ENCODE peak calls at places on chromosomes 16 and 17, in five cellular contexts. One of them, this sample, is unnamed.

GRCh38 chr16:3056336-3057180 is 8.9 kb upstream of the IL32 start:
- DNase-seq in SK-N-SH: no peak
- DNase-seq in A549: no peak
- DNase-seq in fibroblast of pulmonary artery: no peak
- DNase-seq in choroid plexus epithelial cell: no peak
- DNase-seq in this sample: no peak

GRCh38 chr17:15220785-15221184 is 44.3 kb downstream of the PMP22 start:
- DNase-seq in SK-N-SH: no peak
- DNase-seq in A549: no peak
- DNase-seq in fibroblast of pulmonary artery: peak; percentile 15
- DNase-seq in choroid plexus epithelial cell: peak; percentile 46
- DNase-seq in this sample: peak; percentile 28

GRCh38 chr17:82668631-82669099 is 20.4 kb upstream of the WDR45B start:
- DNase-seq in SK-N-SH: peak; percentile 84
- DNase-seq in A549: peak; percentile 84
- DNase-seq in fibroblast of pulmonary artery: peak; percentile 25
- DNase-seq in choroid plexus epithelial cell: peak; percentile 41
- DNase-seq in this sample: peak; percentile 25

GRCh38 chr17:61188081-61188480 is 211.6 kb upstream of the TBX2 start:
- DNase-seq in SK-N-SH: no peak
- DNase-seq in A549: no peak
- DNase-seq in fibroblast of pulmonary artery: no peak
- DNase-seq in choroid plexus epithelial cell: no peak
- DNase-seq in this sample: no peak

GRCh38 chr17:68497885-68498319 is 14.3 kb upstream of the PRKAR1A start:
- DNase-seq in SK-N-SH: no peak
- DNase-seq in A549: no peak
- DNase-seq in fibroblast of pulmonary artery: no peak
- DNase-seq in choroid plexus epithelial cell: no peak
- DNase-seq in this sample: no peak

GRCh38 chr17:42387221-42387657 is 1.0 kb downstream of the STAT3 start:
- DNase-seq in SK-N-SH: peak; percentile 41
- DNase-seq in A549: no peak
- DNase-seq in fibroblast of pulmonary artery: peak; percentile 95
- DNase-seq in choroid plexus epithelial cell: peak; percentile 89
- DNase-seq in this sample: peak; percentile 86

GRCh38 chr17:19410875-19411291 is at the start of gene RNF112:
- DNase-seq in SK-N-SH: peak; percentile 92
- DNase-seq in A549: no peak
- DNase-seq in fibroblast of pulmonary artery: peak; percentile 52
- DNase-seq in choroid plexus epithelial cell: peak; percentile 26
- DNase-seq in this sample: peak; percentile 66

GRCh38 chr17:50053654-50053960 is 2.3 kb upstream of the ITGA3 start:
- DNase-seq in SK-N-SH: no peak
- DNase-seq in A549: no peak
- DNase-seq in fibroblast of pulmonary artery: no peak
- DNase-seq in choroid plexus epithelial cell: peak; percentile 48
- DNase-seq in this sample: no peak

GRCh38 chr16:9503251-9503986 is 412.0 kb downstream of the HAPSTR1 start:
- DNase-seq in SK-N-SH: no peak
- DNase-seq in A549: no peak
- DNase-seq in fibroblast of pulmonary artery: no peak
- DNase-seq in choroid plexus epithelial cell: no peak
- DNase-seq in this sample: no peak

GRCh38 chr17:50482516-50482915 is 3.9 kb downstream of the RSAD1 start:
- DNase-seq in SK-N-SH: peak; percentile 88
- DNase-seq in A549: peak; percentile 94
- DNase-seq in fibroblast of pulmonary artery: peak; percentile 98
- DNase-seq in choroid plexus epithelial cell: peak; percentile 99
- DNase-seq in this sample: peak; percentile 98

DNA sequence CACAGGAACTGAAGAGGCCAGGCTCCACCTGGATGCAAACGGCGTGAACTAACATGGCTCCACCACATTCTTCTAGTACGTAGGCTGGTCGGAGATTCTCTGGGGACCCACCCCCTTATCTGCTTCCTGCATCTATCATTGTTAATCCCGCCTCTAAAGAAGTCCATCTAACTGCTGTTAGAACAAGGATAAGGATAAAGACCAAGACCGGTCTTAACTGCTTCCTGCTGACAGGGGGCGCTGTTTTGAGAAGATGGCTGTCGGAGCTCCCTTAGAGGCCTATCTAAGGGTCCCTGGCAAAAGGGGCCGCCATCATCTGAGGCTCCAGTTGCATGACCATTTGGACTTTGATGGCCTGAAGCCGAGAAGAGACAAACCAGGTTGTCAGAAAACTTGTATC is 25.8 kb upstream of the TNFSF12 start:
- DNase-seq in SK-N-SH: no peak
- DNase-seq in A549: no peak
- DNase-seq in fibroblast of pulmonary artery: peak; percentile 36
- DNase-seq in choroid plexus epithelial cell: peak; percentile 26
- DNase-seq in this sample: peak; percentile 22
- TF ChIP-seq CTCF in SK-N-SH: peak; percentile 51
- TF ChIP-seq CTCF in A549: peak; percentile 28
- TF ChIP-seq CTCF in fibroblast of pulmonary artery: peak; percentile 47
- TF ChIP-seq CTCF in choroid plexus epithelial cell: peak; percentile 56
- TF ChIP-seq CTCF in this sample: peak; percentile 51

DNA sequence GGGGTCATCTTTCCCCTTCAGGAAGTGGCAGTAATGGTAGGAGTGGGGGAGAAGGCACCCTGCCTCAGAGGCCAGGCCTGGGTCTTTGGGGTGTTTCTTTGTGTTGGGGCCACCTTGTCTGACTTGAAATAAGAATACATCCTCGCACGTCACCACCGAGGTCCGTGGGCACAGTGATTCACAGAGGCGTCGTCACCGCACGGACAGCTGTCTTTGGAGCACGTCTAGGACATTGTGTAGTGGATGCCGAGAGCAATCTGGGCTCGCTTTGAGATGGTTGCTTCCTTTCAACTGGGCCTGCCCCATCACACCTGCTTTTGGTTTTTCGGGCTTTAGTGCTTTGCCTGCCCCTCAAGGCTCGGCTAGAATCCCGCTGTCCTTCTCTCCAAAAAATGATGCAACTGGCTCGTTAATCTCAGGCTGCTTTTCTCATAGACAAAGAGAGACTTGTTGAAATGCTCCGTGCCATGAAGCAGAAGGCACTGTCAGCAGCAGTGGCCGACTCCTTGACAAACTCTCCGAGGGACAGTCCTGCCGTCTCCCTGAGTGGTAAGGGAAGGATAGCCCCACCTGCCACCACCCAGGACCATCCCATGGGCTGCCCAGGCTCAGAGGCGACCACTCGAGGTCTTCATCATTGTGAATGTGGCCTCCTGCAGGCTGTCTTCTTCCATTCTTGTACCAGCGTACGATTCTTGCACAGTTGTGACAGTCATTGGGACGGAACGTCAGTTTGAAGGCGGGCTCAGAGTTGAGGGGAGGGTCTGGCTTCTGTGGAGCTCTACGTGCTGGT is 24.0 kb downstream of the GINS2 start:
- DNase-seq in SK-N-SH: no peak
- DNase-seq in A549: no peak
- DNase-seq in fibroblast of pulmonary artery: no peak
- DNase-seq in choroid plexus epithelial cell: no peak
- DNase-seq in this sample: no peak
- H3K4me3 ChIP-seq in SK-N-SH: no peak overlapping the region
- H3K4me3 ChIP-seq in A549: no peak overlapping the region
- H3K4me3 ChIP-seq in fibroblast of pulmonary artery: no peak overlapping the region
- H3K4me3 ChIP-seq in choroid plexus epithelial cell: no peak overlapping the region
- H3K4me3 ChIP-seq in this sample: no peak overlapping the region

DNA sequence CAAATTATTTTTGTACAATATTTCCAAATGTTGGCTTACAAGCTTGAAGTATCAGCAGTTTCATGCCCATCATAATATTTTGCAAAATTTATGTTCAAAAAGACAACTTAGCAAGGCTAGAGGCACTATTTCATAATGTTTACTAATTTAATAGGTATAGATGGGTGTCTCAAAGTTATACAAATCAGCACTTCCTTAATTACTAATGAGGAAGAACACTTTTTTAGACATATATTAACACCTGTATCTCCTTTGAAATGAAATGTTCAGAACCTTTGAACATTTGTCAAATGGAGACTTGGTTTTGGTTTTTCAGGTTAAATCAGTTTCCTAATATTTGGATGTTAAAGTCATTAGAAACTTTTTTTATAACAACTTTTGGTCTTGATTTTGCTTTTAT is 2.2 kb downstream of the TAT start:
- DNase-seq in SK-N-SH: no peak
- DNase-seq in A549: no peak
- DNase-seq in fibroblast of pulmonary artery: no peak
- DNase-seq in choroid plexus epithelial cell: no peak
- DNase-seq in this sample: no peak
- TF ChIP-seq CTCF in SK-N-SH: no peak
- TF ChIP-seq CTCF in A549: no peak
- TF ChIP-seq CTCF in fibroblast of pulmonary artery: no peak
- TF ChIP-seq CTCF in choroid plexus epithelial cell: no peak
- TF ChIP-seq CTCF in this sample: no peak

DNA sequence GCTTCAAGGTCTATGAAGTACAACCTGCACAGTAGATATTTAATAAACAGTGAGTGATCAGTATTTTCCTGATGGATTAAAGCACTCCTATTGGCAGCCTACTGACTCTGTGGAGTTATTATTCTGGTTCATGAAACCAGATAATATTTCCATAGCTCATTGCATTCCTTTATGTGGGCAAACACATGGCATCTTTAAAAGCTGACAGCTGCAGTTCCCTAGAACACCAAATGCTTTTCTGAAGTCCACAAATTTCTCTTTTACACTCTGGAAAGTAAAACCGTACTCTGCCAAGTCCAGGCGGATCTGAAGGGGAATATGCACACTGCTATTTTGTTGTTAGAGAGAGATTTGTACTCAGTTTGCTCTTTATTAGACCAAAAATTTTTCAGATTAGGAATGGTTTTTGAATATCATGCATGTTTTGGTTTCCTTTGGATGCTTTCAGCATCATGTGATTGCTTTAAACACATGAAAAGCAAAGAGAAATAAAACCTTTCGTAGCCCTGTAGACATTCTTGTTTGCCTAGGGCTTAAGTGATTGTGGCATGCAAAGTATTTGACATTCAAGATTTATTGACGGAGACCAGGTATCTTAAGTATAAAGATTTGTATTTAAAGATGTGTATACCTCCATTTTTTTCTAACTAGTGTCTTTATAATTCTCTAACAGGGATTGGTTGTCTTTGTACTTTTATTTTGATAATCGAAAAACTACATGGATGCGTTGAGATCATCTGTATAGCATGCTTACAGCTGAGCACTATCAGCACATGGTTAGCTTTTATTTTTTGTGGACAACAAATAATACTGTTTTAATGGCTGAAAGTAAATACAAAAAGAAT is 19.5 kb downstream of the SEC14L1 start:
- DNase-seq in SK-N-SH: no peak
- DNase-seq in A549: no peak
- DNase-seq in fibroblast of pulmonary artery: no peak
- DNase-seq in choroid plexus epithelial cell: no peak
- DNase-seq in this sample: peak; percentile 39
- H3K4me3 ChIP-seq in SK-N-SH: no peak overlapping the region
- H3K4me3 ChIP-seq in A549: no peak overlapping the region
- H3K4me3 ChIP-seq in fibroblast of pulmonary artery: no peak overlapping the region
- H3K4me3 ChIP-seq in choroid plexus epithelial cell: no peak overlapping the region
- H3K4me3 ChIP-seq in this sample: no peak overlapping the region

DNA sequence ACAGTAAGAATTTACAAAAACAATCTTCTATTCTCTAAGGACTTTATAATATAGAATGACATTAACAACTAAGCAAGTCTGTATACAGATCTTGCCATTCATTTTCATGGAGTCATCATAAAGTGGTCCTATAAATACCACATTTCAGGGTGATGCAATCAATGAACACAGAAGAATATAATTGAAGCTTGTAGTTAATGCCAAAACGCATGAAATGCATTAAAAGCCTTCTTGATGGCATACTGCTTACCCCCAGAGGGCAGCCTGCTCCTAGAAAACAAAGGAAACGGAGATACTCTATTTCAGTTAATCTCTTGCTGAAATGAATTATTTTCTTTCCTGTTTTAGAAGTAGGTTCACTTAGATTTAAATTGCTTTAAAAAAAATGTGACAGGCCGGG is 45.2 kb upstream of the STAC2 start:
- DNase-seq in SK-N-SH: no peak
- DNase-seq in A549: no peak
- DNase-seq in fibroblast of pulmonary artery: peak; percentile 74
- DNase-seq in choroid plexus epithelial cell: peak; percentile 73
- DNase-seq in this sample: peak; percentile 95
- TF ChIP-seq CTCF in SK-N-SH: peak; percentile 76
- TF ChIP-seq CTCF in A549: peak; percentile 40
- TF ChIP-seq CTCF in fibroblast of pulmonary artery: peak; percentile 59
- TF ChIP-seq CTCF in choroid plexus epithelial cell: peak; percentile 67
- TF ChIP-seq CTCF in this sample: peak; percentile 81

DNA sequence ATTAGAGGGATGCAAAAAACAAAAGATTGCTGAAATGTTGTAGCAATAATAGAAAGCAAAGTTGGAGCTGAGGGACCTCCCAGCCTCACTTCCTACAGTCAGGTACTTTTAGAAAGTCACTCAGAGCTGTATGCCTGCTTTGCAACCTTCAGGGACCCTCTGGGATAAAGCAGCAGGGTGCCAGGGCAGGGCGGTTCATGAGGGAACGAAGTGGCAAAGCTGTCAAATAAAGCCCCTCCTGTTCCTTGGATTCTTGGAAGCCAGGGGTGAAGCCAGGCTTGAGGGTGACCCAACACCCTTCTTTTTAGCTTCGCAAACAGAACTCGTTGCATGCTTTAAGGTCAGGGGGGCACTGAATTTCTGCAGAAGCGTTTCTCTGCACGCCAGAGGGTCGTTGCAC is 767 bp downstream of the ATP2C2 start:
- DNase-seq in SK-N-SH: no peak
- DNase-seq in A549: no peak
- DNase-seq in fibroblast of pulmonary artery: no peak
- DNase-seq in choroid plexus epithelial cell: no peak
- DNase-seq in this sample: no peak
- H3K4me3 ChIP-seq in SK-N-SH: no peak overlapping the region
- H3K4me3 ChIP-seq in A549: no peak overlapping the region
- H3K4me3 ChIP-seq in fibroblast of pulmonary artery: no peak overlapping the region
- H3K4me3 ChIP-seq in choroid plexus epithelial cell: no peak overlapping the region
- H3K4me3 ChIP-seq in this sample: no peak overlapping the region

GRCh38 chr17:2931426-2931825 is 132.0 kb downstream of the OR1D5 start:
- DNase-seq in SK-N-SH: no peak
- DNase-seq in A549: no peak
- DNase-seq in fibroblast of pulmonary artery: no peak
- DNase-seq in choroid plexus epithelial cell: no peak
- DNase-seq in this sample: no peak
- TF ChIP-seq CTCF in SK-N-SH: no peak
- TF ChIP-seq CTCF in A549: no peak
- TF ChIP-seq CTCF in fibroblast of pulmonary artery: no peak
- TF ChIP-seq CTCF in choroid plexus epithelial cell: no peak
- TF ChIP-seq CTCF in this sample: no peak

GRCh38 chr16:28974007-28974436 is 556 bp upstream of the SPNS1 start:
- DNase-seq in SK-N-SH: peak; percentile 78
- DNase-seq in A549: peak; percentile 75
- DNase-seq in fibroblast of pulmonary artery: peak; percentile 74
- DNase-seq in choroid plexus epithelial cell: peak; percentile 73
- DNase-seq in this sample: peak; percentile 74
- H3K4me3 ChIP-seq in SK-N-SH: peak overlapping the region; percentile 83
- H3K4me3 ChIP-seq in A549: peak overlapping the region; percentile 65
- H3K4me3 ChIP-seq in fibroblast of pulmonary artery: peak overlapping the region; percentile 96
- H3K4me3 ChIP-seq in choroid plexus epithelial cell: peak overlapping the region; percentile 99
- H3K4me3 ChIP-seq in this sample: peak overlapping the region; percentile 99

This sample was measured in fibroblast of the aortic adventitia.